ENCODE peak calls at places on chromosomes 5 and 9, in six cellular contexts. C, Z, A, S, Y and E are unnamed samples.

GRCh38 chr5:84036842-84037241 is 316.2 kb upstream of the HAPLN1 start:
- DNase-seq in S (no peak), Z (no peak), A (no peak), Y (no peak), C (no peak), E (no peak)

GRCh38 chr9:78030553-78031270 is 899 bp downstream of the GNAQ start:
- DNase-seq in C (peak), Z (peak), Y (peak), A (peak), S (peak), E (peak)

GRCh38 chr9:96395964-96396363 is 12.5 kb upstream of the SLC35D2 start:
- DNase-seq in A (no peak), C (no peak), Y (no peak), Z (no peak), S (no peak), E (no peak)

GRCh38 chr5:159422371-159422770 is 92.1 kb upstream of the IL12B start:
- DNase-seq in S (no peak), Y (no peak), Z (no peak), A (no peak), C (no peak), E (no peak)

GRCh38 chr5:40791715-40792139 is 6.4 kb downstream of the PRKAA1 start:
- DNase-seq in Z (no peak), A (no peak), Y (no peak), C (no peak), S (no peak), E (no peak)

GRCh38 chr5:151081426-151082273 is 816 bp upstream of the TNIP1 start:
- DNase-seq in C (no peak), A (no peak), Y (peak), Z (no peak), S (no peak), E (no peak)

GRCh38 chr9:136890661-136891060 is 4.3 kb downstream of the TRAF2 start:
- DNase-seq in Y (no peak), C (no peak), Z (no peak), A (no peak), S (no peak), E (no peak)

GRCh38 chr5:173868096-173868879 is 19.9 kb upstream of the CPEB4 start:
- DNase-seq in C (no peak), S (no peak), Z (peak), A (no peak), Y (peak), E (no peak)

GRCh38 chr5:138932171-138932810 is 57.2 kb upstream of the LRRTM2 start:
- DNase-seq in S (no peak), Y (peak), Z (no peak), A (no peak), C (no peak), E (no peak)

GRCh38 chr9:116736406-116736805 is 49.3 kb downstream of the TRIM32 start:
- DNase-seq in Y (no peak), C (no peak), A (no peak), Z (no peak), S (no peak), E (no peak)

GRCh38 chr5:73201547-73202513 is 28.8 kb downstream of the TMEM174 start:
- DNase-seq in Y (peak), S (peak), Z (peak), C (peak), A (peak), E (peak)

GRCh38 chr9:72149231-72149975 is at the start of gene GDA:
- DNase-seq in C (no peak), Z (peak), S (peak), Y (no peak), A (no peak), E (no peak)

GRCh38 chr5:92945630-92946097 is 635.4 kb downstream of the NR2F1-AS1 start:
- DNase-seq in Y (no peak), C (no peak), A (no peak), S (no peak), Z (no peak), E (no peak)